ENCODE peak calls at places on chromosomes 1 and 21, in eight cellular contexts. One of them, this sample, is unnamed.

GRCh38 chr1:109242387-109242786 is 7.0 kb upstream of the CELSR2 start:
- DNase-seq in IMR-90: no peak
- DNase-seq in AG04450: no peak
- DNase-seq in EH: peak; percentile 34
- DNase-seq in astrocyte of the hippocampus: no peak
- DNase-seq in K562: no peak
- DNase-seq in adrenal gland: no peak
- DNase-seq in heart right ventricle: no peak
- DNase-seq in this sample: no peak

GRCh38 chr1:33259879-33260278 is 3.6 kb downstream of the ZNF362 start:
- DNase-seq in IMR-90: no peak
- DNase-seq in adrenal gland: no peak
- DNase-seq in K562: no peak
- DNase-seq in AG04450: no peak
- DNase-seq in heart right ventricle: no peak
- DNase-seq in EH: no peak
- DNase-seq in astrocyte of the hippocampus: no peak
- DNase-seq in this sample: no peak

GRCh38 chr1:183956559-183957188 is 80.9 kb downstream of the COLGALT2 start:
- DNase-seq in heart right ventricle: no peak
- DNase-seq in K562: no peak
- DNase-seq in EH: peak; percentile 86
- DNase-seq in AG04450: peak; percentile 41
- DNase-seq in IMR-90: peak; percentile 87
- DNase-seq in adrenal gland: peak; percentile 17
- DNase-seq in astrocyte of the hippocampus: peak; percentile 80
- DNase-seq in this sample: peak; percentile 30

GRCh38 chr21:44785620-44786344 is 15.8 kb downstream of the UBE2G2 start:
- DNase-seq in IMR-90: peak; percentile 75
- DNase-seq in heart right ventricle: no peak
- DNase-seq in AG04450: no peak
- DNase-seq in astrocyte of the hippocampus: peak; percentile 77
- DNase-seq in EH: peak; percentile 56
- DNase-seq in adrenal gland: no peak
- DNase-seq in K562: no peak
- DNase-seq in this sample: no peak

GRCh38 chr1:5990913-5991783 is 1.1 kb downstream of the NPHP4 start:
- DNase-seq in EH: peak; percentile 36
- DNase-seq in heart right ventricle: peak; percentile 55
- DNase-seq in IMR-90: peak; percentile 21
- DNase-seq in adrenal gland: peak; percentile 56
- DNase-seq in astrocyte of the hippocampus: peak; percentile 53
- DNase-seq in K562: peak; percentile 81
- DNase-seq in AG04450: no peak
- DNase-seq in this sample: peak; percentile 43

GRCh38 chr1:10652626-10653025 is 143.8 kb downstream of the CASZ1 start:
- DNase-seq in IMR-90: no peak
- DNase-seq in K562: no peak
- DNase-seq in heart right ventricle: no peak
- DNase-seq in EH: no peak
- DNase-seq in astrocyte of the hippocampus: no peak
- DNase-seq in adrenal gland: no peak
- DNase-seq in AG04450: no peak
- DNase-seq in this sample: no peak

GRCh38 chr1:231075497-231075896 is 35.4 kb upstream of the FAM89A start:
- DNase-seq in astrocyte of the hippocampus: no peak
- DNase-seq in EH: no peak
- DNase-seq in AG04450: no peak
- DNase-seq in adrenal gland: peak; percentile 36
- DNase-seq in K562: no peak
- DNase-seq in heart right ventricle: no peak
- DNase-seq in IMR-90: no peak
- DNase-seq in this sample: no peak

GRCh38 chr1:22132517-22133235 is 10.2 kb downstream of the WNT4 start:
- DNase-seq in heart right ventricle: no peak
- DNase-seq in EH: peak; percentile 83
- DNase-seq in adrenal gland: peak; percentile 93
- DNase-seq in K562: no peak
- DNase-seq in AG04450: no peak
- DNase-seq in IMR-90: peak; percentile 71
- DNase-seq in astrocyte of the hippocampus: peak; percentile 93
- DNase-seq in this sample: no peak

This sample was measured in transverse colon.